ENCODE peak calls at places on chromosome 13, in four cellular contexts. D, X, A and S are unnamed samples.
A peak's percentile ranks its signal among the peaks of the same experiment; 100 is the strongest.

GRCh38 chr13:29429496-29429895 is 166.0 kb downstream of the SLC7A1 start:
- DNase-seq in D (no peak), X (no peak), A (no peak), S (no peak)

GRCh38 chr13:101829484-101829883 is 377.0 kb downstream of the ITGBL1 start:
- DNase-seq in D (no peak), X (no peak), A (no peak), S (no peak)

GRCh38 chr13:100461309-100462035 is 127.1 kb downstream of the GGACT start:
- DNase-seq in D (no peak), X (no peak), A (no peak), S (no peak)

GRCh38 chr13:25874907-25875306 is 176.9 kb downstream of the SHISA2 start:
- DNase-seq in D (no peak), X (no peak), A (no peak), S (no peak)

GRCh38 chr13:102405499-102406079 is 3.7 kb upstream of the FGF14 start:
- DNase-seq in D (peak; percentile 17), X (no peak), A (no peak), S (no peak)

GRCh38 chr13:22102237-22102636 is 431.4 kb downstream of the FGF9 start:
- DNase-seq in D (no peak), X (no peak), A (no peak), S (no peak)

GRCh38 chr13:25227690-25228089 is 55.6 kb upstream of the AMER2 start:
- DNase-seq in D (no peak), X (no peak), A (no peak), S (no peak)

GRCh38 chr13:19838726-19839342 is 24.6 kb downstream of the ZMYM5 start:
- DNase-seq in D (peak; percentile 56), X (no peak), A (no peak), S (no peak)

GRCh38 chr13:96993660-96994029 is 631 bp downstream of the OXGR1 start:
- DNase-seq in D (no peak), X (no peak), A (no peak), S (no peak)

GRCh38 chr13:113475911-113476310 is 14.6 kb downstream of the DCUN1D2 start:
- DNase-seq in D (no peak), X (no peak), A (no peak), S (no peak)

GRCh38 chr13:20160346-20161274 is at the start of gene GJA3:
- DNase-seq in D (peak; percentile 19), X (no peak), A (no peak), S (no peak)

GRCh38 chr13:48411281-48412099 is 1.4 kb downstream of the LPAR6 start:
- DNase-seq in D (no peak), X (no peak), A (no peak), S (no peak)

GRCh38 chr13:44259045-44260042 is 114.3 kb upstream of the SERP2 start:
- DNase-seq in D (peak; percentile 68), X (no peak), A (peak; percentile 68), S (no peak)

GRCh38 chr13:99200433-99201167 is at the start of gene UBAC2:
- DNase-seq in D (peak; percentile 96), X (peak; percentile 96), A (peak; percentile 96), S (peak; percentile 95)

GRCh38 chr13:99199541-99200432 is 867 bp upstream of the UBAC2 start:
- DNase-seq in D (peak; percentile 13), X (no peak), A (no peak), S (no peak)

GRCh38 chr13:99197257-99197651 is 3.4 kb upstream of the UBAC2 start:
- DNase-seq in D (no peak), X (no peak), A (no peak), S (no peak)

GRCh38 chr13:99196466-99197256 is 4.0 kb upstream of the UBAC2 start:
- DNase-seq in D (peak; percentile 9), X (no peak), A (no peak), S (peak; percentile 89)

GRCh38 chr13:99198630-99199029 is 2.0 kb upstream of the UBAC2 start:
- DNase-seq in D (no peak), X (no peak), A (no peak), S (peak; percentile 92)
- TF ChIP-seq CTCF in D (no peak), X (no peak), A (no peak), S (no peak)

GRCh38 chr13:33817843-33818661 is at the start of gene RFC3:
- DNase-seq in D (peak; percentile 97), X (peak; percentile 93), A (peak; percentile 96), S (peak; percentile 83)
- TF ChIP-seq CTCF in D (no peak), X (no peak), A (peak; percentile 11), S (no peak)

GRCh38 chr13:27384285-27384684 is 40.1 kb upstream of the GTF3A start:
- DNase-seq in D (no peak), X (no peak), A (no peak), S (no peak)

GRCh38 chr13:27381601-27382000 is 42.8 kb upstream of the GTF3A start:
- DNase-seq in D (no peak), X (no peak), A (no peak), S (no peak)

GRCh38 chr13:27379126-27379525 is 45.3 kb upstream of the GTF3A start:
- DNase-seq in D (no peak), X (no peak), A (no peak), S (no peak)

GRCh38 chr13:27379694-27380596 is 44.5 kb upstream of the GTF3A start:
- DNase-seq in D (peak; percentile 44), X (peak; percentile 25), A (no peak), S (peak; percentile 55)

DNA sequence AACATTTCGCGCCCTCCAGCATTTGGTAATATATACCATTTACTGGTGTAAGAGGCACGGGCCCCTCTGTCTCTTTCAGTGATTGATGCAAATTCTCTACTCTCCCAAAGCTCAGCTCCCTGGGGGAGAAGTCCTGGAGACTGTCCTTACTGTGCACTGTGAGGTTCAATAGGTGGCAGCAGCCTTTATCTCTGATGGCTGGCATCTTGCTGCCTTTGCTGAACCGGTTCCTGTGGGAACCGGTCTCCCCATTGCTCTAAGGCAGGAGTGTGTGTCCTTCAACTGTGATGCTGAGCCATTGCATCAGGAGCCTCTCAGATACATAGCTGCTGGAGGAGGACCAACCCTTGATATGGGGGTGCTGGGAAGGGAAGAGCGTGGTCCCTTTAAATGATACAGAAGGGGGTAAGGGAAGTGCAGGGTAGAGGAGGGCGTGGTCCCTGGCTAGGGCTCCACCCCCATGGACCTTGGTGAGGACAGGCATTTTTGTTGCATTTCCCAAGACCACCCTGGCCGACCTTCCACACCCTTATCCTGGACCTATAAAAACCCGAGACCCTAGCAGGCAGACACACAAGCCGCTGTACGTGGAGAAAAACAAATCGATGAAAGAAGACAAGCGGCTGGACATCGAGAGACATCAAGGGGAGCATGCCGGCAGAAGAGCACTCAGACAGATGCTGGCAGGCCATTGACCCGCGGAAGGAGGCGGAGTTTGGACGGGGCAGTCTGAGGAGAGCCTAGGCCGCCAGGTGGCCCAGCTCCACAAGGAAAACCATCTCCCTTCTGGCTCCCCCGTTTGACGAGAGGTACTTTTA is 41.1 kb upstream of the GTF3A start:
- DNase-seq in D (no peak), X (no peak), A (no peak), S (no peak)
- TF ChIP-seq CTCF in D (no peak), X (no peak), A (no peak), S (no peak)

GRCh38 chr13:66689037-66689619 is 541.0 kb downstream of the PCDH9 start:
- DNase-seq in D (peak; percentile 35), X (no peak), A (no peak), S (no peak)
- TF ChIP-seq CTCF in D (peak; percentile 43), X (no peak), A (no peak), S (no peak)

DNA sequence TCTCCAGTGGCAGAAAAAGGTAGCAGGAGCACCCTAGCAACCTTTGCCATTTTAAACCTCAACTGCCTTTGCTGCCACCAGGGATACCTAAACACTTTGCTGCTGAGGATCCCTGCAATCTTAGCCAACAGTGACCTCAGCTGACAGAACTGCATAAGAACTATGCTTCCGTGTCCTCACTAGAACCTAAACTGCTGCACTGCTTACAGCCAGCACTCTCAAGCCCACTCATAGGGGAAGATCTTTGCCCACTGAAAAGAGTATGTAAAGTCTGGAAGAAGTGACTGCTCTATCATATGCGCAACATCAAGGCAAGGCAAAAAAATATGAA is 270.0 kb upstream of the PCDH20 start:
- DNase-seq in D (peak; percentile 6), X (no peak), A (no peak), S (no peak)
- TF ChIP-seq CTCF in D (no peak), X (no peak), A (no peak), S (no peak)

GRCh38 chr13:31476753-31477152 is 262.6 kb upstream of the RXFP2 start:
- DNase-seq in D (peak; percentile 65), X (no peak), A (no peak), S (no peak)
- TF ChIP-seq CTCF in D (peak; percentile 12), X (peak; percentile 13), A (no peak), S (no peak)

DNA sequence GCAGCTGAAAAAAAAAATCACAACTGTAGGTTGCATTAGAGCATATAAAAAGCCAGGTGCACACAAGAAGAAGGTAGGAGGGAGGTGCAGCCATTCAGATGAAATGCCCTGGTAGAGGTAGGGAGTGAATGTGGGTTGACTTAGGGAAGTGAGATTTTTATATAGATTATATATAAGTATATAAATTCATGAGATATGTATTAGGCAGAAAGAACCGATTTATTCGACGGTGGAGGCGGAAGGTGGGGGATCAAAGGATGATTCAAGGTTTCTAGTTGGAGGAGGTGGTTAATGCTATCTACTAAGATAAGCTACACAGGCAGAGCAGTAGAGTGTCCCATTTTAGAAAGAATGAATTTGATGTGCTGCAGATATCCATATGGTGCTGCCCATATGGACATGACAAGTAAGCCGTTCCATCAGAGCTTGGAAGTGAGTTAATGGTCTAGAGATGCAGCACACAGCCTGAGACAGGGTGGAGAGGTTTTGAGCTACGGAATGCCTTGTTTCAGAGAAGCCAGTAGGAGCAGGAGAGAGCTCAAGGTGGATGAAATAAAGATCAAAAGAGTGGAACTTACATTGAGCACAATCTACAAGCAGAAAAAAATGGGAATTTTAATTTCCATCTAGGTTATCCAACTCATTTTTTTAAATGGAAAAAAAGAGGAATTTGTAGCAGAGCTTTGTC is 177.4 kb downstream of the PCDH9 start:
- DNase-seq in D (no peak), X (no peak), A (no peak), S (no peak)
- TF ChIP-seq CTCF in D (no peak), X (no peak), A (no peak), S (no peak)

DNA sequence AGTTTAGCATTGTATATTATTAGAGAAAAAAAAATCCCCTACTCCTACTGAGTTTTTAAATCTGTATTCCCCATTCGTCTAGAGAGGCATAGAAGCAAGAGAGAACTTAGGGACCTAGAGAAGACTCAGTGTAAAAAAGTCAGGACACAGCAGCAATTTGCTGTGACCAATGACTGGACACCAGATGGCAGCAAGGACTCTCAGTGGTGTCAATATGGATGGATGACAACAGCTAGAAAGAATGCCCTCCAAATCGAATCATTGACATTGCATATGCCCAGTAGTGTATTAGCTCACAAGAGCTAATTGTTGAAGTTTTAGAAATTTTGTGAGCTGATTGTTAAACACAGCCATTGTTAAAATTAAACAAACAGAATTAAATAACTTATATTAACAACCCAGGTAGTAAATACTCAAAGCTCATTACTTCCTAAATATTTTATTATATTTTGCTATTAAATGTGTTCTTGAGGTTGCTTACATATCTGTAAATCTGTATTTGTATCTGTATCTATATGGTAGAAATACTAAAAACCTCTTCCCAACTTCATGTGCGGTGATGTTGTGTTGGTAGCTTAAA is 43.9 kb downstream of the SIAH3 start:
- DNase-seq in D (peak; percentile 56), X (no peak), A (no peak), S (peak; percentile 24)
- TF ChIP-seq CTCF in D (peak; percentile 60), X (no peak), A (peak; percentile 49), S (peak; percentile 74)

GRCh38 chr13:50124536-50125305 is 109.5 kb downstream of the KCNRG start:
- DNase-seq in D (peak; percentile 57), X (peak; percentile 95), A (peak; percentile 98), S (peak; percentile 38)
- TF ChIP-seq CTCF in D (no peak), X (no peak), A (no peak), S (no peak)